ENCODE peak calls at places on chromosomes 3 and 15, in four cellular contexts. One of them, this sample, is unnamed. For H3K4me1, the result is how much of the 10 kb centered on the place peaks cover.

GRCh38 chr3:184373422-184373821 is 4.6 kb downstream of the THPO start:
- DNase-seq in esophagus muscularis mucosa: no peak
- DNase-seq in IMR-90: no peak
- DNase-seq in right cardiac atrium: peak
- DNase-seq in this sample: no peak

GRCh38 chr3:31043184-31043819 is 148.8 kb upstream of the GADL1 start:
- DNase-seq in esophagus muscularis mucosa: no peak
- DNase-seq in IMR-90: peak
- DNase-seq in right cardiac atrium: peak
- DNase-seq in this sample: no peak

GRCh38 chr3:132435911-132436425 is 18.7 kb downstream of the DNAJC13 start:
- DNase-seq in IMR-90: no peak
- DNase-seq in right cardiac atrium: no peak
- DNase-seq in esophagus muscularis mucosa: no peak
- DNase-seq in this sample: no peak

GRCh38 chr15:56772868-56773639 is 39.7 kb upstream of the ZNF280D start:
- DNase-seq in right cardiac atrium: no peak
- DNase-seq in esophagus muscularis mucosa: no peak
- DNase-seq in IMR-90: peak
- DNase-seq in this sample: no peak

GRCh38 chr3:169992156-169992555 is 25.5 kb downstream of the SEC62 start:
- DNase-seq in IMR-90: no peak
- DNase-seq in right cardiac atrium: no peak
- DNase-seq in esophagus muscularis mucosa: no peak
- DNase-seq in this sample: no peak

GRCh38 chr15:31215490-31216209 is 111.0 kb upstream of the KLF13 start:
- DNase-seq in right cardiac atrium: peak
- DNase-seq in IMR-90: no peak
- DNase-seq in esophagus muscularis mucosa: no peak
- DNase-seq in this sample: peak

GRCh38 chr3:123377173-123377740 is 71.6 kb downstream of the ADCY5 start:
- DNase-seq in esophagus muscularis mucosa: no peak
- DNase-seq in IMR-90: no peak
- DNase-seq in right cardiac atrium: no peak
- DNase-seq in this sample: no peak

GRCh38 chr15:43212951-43213350 is 7.9 kb downstream of the EPB42 start:
- DNase-seq in esophagus muscularis mucosa: peak
- DNase-seq in IMR-90: no peak
- DNase-seq in right cardiac atrium: no peak
- DNase-seq in this sample: no peak

GRCh38 chr3:24519368-24520100 is 24.9 kb upstream of the THRB start:
- DNase-seq in right cardiac atrium: peak
- DNase-seq in IMR-90: no peak
- DNase-seq in esophagus muscularis mucosa: no peak
- DNase-seq in this sample: no peak

GRCh38 chr15:75069301-75069925 is 46.0 kb downstream of the PPCDC start:
- DNase-seq in right cardiac atrium: no peak
- DNase-seq in esophagus muscularis mucosa: no peak
- DNase-seq in IMR-90: no peak
- DNase-seq in this sample: no peak

GRCh38 chr3:134388748-134389485 is 14.7 kb upstream of the AMOTL2 start:
- DNase-seq in esophagus muscularis mucosa: no peak
- DNase-seq in IMR-90: no peak
- DNase-seq in right cardiac atrium: no peak
- DNase-seq in this sample: no peak

GRCh38 chr3:186782542-186783069 is 771 bp upstream of the EIF4A2 start:
- DNase-seq in right cardiac atrium: no peak
- DNase-seq in IMR-90: no peak
- DNase-seq in esophagus muscularis mucosa: no peak
- DNase-seq in this sample: no peak

GRCh38 chr3:46038916-46039315 is 11.6 kb upstream of the XCR1 start:
- DNase-seq in right cardiac atrium: no peak
- DNase-seq in IMR-90: no peak
- DNase-seq in esophagus muscularis mucosa: no peak
- DNase-seq in this sample: no peak

GRCh38 chr3:173891272-173892100 is 493.9 kb downstream of the NLGN1 start:
- DNase-seq in esophagus muscularis mucosa: no peak
- DNase-seq in right cardiac atrium: no peak
- DNase-seq in IMR-90: no peak
- DNase-seq in this sample: no peak

GRCh38 chr3:33096103-33096868 is 660 bp downstream of the GLB1 start:
- DNase-seq in right cardiac atrium: peak
- DNase-seq in IMR-90: peak
- DNase-seq in esophagus muscularis mucosa: no peak
- DNase-seq in this sample: no peak

GRCh38 chr3:25915673-25916072 is 125.8 kb downstream of the OXSM start:
- DNase-seq in right cardiac atrium: no peak
- DNase-seq in IMR-90: peak
- DNase-seq in esophagus muscularis mucosa: no peak
- DNase-seq in this sample: no peak

GRCh38 chr15:64699767-64700388 is 75.5 kb downstream of the RBPMS2 start:
- DNase-seq in esophagus muscularis mucosa: no peak
- DNase-seq in IMR-90: peak
- DNase-seq in right cardiac atrium: peak
- DNase-seq in this sample: no peak

GRCh38 chr15:90364251-90364650 is 12.2 kb downstream of the ZNF774 start:
- DNase-seq in IMR-90: peak
- DNase-seq in right cardiac atrium: no peak
- DNase-seq in esophagus muscularis mucosa: no peak
- DNase-seq in this sample: no peak

GRCh38 chr3:140470962-140471361 is 206.9 kb upstream of the TRIM42 start:
- DNase-seq in right cardiac atrium: no peak
- DNase-seq in esophagus muscularis mucosa: no peak
- DNase-seq in IMR-90: no peak
- DNase-seq in this sample: no peak

GRCh38 chr3:59320080-59320479 is 270.3 kb upstream of the CFAP20DC start:
- DNase-seq in esophagus muscularis mucosa: no peak
- DNase-seq in IMR-90: no peak
- DNase-seq in right cardiac atrium: no peak
- DNase-seq in this sample: no peak

GRCh38 chr3:187210555-187211327 is 13.5 kb downstream of the RTP1 start:
- DNase-seq in right cardiac atrium: no peak
- DNase-seq in IMR-90: peak
- DNase-seq in esophagus muscularis mucosa: no peak
- DNase-seq in this sample: no peak

GRCh38 chr3:166473501-166473900 is 636.3 kb upstream of the BCHE start:
- DNase-seq in right cardiac atrium: no peak
- DNase-seq in esophagus muscularis mucosa: no peak
- DNase-seq in IMR-90: no peak
- DNase-seq in this sample: no peak

GRCh38 chr3:126267169-126267975 is 87.0 kb upstream of the ALDH1L1 start:
- DNase-seq in esophagus muscularis mucosa: peak
- DNase-seq in IMR-90: peak
- DNase-seq in right cardiac atrium: peak
- DNase-seq in this sample: no peak

GRCh38 chr3:113111308-113111707 is 100.0 kb upstream of the BOC start:
- DNase-seq in esophagus muscularis mucosa: no peak
- DNase-seq in right cardiac atrium: no peak
- DNase-seq in IMR-90: peak
- DNase-seq in this sample: no peak

GRCh38 chr3:28667646-28668376 is 319.2 kb upstream of the AZI2 start:
- DNase-seq in IMR-90: peak
- DNase-seq in right cardiac atrium: peak
- DNase-seq in esophagus muscularis mucosa: no peak
- DNase-seq in this sample: no peak

GRCh38 chr15:58864602-58865419 is 68.7 kb downstream of the SLTM start:
- DNase-seq in right cardiac atrium: peak
- DNase-seq in IMR-90: no peak
- DNase-seq in esophagus muscularis mucosa: no peak
- DNase-seq in this sample: no peak

GRCh38 chr3:153970735-153971347 is 150.3 kb upstream of the ARHGEF26 start:
- DNase-seq in right cardiac atrium: no peak
- DNase-seq in IMR-90: peak
- DNase-seq in esophagus muscularis mucosa: no peak
- DNase-seq in this sample: no peak

GRCh38 chr3:22939349-22939748 is 263.8 kb upstream of the UBE2E2 start:
- DNase-seq in right cardiac atrium: no peak
- DNase-seq in IMR-90: peak
- DNase-seq in esophagus muscularis mucosa: no peak
- DNase-seq in this sample: no peak

GRCh38 chr3:127068871-127069270 is 86.0 kb downstream of the PLXNA1 start:
- DNase-seq in right cardiac atrium: no peak
- DNase-seq in IMR-90: no peak
- DNase-seq in esophagus muscularis mucosa: no peak
- DNase-seq in this sample: no peak

GRCh38 chr3:11195201-11195600 is 40.9 kb downstream of the HRH1 start:
- DNase-seq in esophagus muscularis mucosa: no peak
- DNase-seq in IMR-90: no peak
- DNase-seq in right cardiac atrium: no peak
- DNase-seq in this sample: no peak

GRCh38 chr3:123420416-123420968 is 28.4 kb downstream of the ADCY5 start:
- DNase-seq in IMR-90: no peak
- DNase-seq in esophagus muscularis mucosa: no peak
- DNase-seq in right cardiac atrium: no peak
- DNase-seq in this sample: no peak

GRCh38 chr3:116863270-116863770 is 153.7 kb downstream of the TUSC7 start:
- DNase-seq in esophagus muscularis mucosa: no peak
- DNase-seq in right cardiac atrium: no peak
- DNase-seq in IMR-90: peak
- DNase-seq in this sample: no peak

GRCh38 chr15:51223771-51224229 is 114.6 kb downstream of the CYP19A1 start:
- DNase-seq in right cardiac atrium: no peak
- DNase-seq in esophagus muscularis mucosa: no peak
- DNase-seq in IMR-90: peak
- DNase-seq in this sample: no peak

GRCh38 chr3:73766599-73767378 is 142.0 kb upstream of the PDZRN3 start:
- DNase-seq in IMR-90: peak
- DNase-seq in esophagus muscularis mucosa: no peak
- DNase-seq in right cardiac atrium: no peak
- DNase-seq in this sample: no peak

DNA sequence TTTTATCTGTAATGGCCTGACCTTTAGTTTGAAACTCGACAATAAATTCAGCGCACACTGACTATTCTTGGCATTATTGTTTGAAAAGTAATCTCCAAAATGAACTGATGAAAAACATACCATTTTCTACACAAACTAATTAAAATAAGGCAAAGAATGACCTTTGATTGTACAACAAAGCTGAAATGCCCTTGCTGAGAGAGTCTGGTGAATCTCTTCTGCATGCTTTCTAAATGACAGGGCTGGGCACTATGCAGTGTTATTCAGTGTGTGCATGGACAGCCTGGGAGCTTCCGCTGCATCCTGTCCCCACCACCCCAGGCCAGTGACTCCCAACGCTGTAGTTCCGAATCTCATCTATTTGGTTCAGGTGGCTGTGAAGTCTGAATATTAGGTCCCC is 530.8 kb downstream of the FOXP1 start:
- DNase-seq in esophagus muscularis mucosa: peak
- DNase-seq in right cardiac atrium: no peak
- DNase-seq in IMR-90: no peak
- DNase-seq in this sample: no peak
- H3K4me3 ChIP-seq in esophagus muscularis mucosa: no peak
- H3K4me3 ChIP-seq in right cardiac atrium: no peak
- H3K4me3 ChIP-seq in IMR-90: no peak
- H3K4me3 ChIP-seq in this sample: no peak

DNA sequence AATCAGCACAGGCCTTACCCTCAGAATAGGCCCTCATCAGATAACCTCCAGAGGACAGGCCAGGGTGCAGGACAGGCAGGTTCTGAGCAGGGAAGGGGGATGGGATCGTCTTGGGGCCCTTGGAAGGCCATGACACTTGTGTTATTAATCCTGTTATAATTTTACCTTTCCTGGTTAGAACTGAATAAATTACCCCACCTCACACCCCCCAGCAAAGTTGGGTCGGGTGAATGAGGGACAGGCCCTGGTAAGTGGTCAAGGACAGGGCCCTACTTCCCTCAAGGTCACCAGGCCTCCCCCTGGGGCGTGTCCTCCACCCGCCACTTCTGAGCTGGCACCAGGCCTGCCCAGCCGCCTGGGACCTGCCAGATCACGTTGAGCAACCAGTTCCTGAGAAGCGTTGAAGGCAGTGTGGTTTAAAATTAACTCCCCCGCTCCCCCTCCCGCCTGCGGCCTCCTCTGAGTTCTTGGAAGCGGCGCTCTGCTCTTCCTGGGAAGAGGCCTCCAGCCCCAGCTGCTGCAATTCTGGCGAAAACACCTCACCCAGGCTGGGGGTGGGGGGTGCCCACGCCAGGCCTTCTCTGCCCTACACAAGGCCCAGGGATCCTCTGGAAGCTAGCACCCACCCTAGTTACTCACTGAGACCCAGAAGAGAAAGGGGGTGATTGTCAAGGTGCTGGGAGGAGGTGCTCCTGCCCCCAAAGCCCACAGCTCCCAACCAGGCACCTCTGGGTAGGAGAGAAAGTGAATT is 10.6 kb downstream of the CISH start:
- DNase-seq in IMR-90: peak
- DNase-seq in esophagus muscularis mucosa: peak
- DNase-seq in right cardiac atrium: peak
- DNase-seq in this sample: no peak
- H3K4me1 ChIP-seq in IMR-90: under half
- H3K4me1 ChIP-seq in esophagus muscularis mucosa: half or more
- H3K4me1 ChIP-seq in right cardiac atrium: under half
- H3K4me1 ChIP-seq in this sample: half or more

GRCh38 chr3:155386817-155387403 is 93.4 kb upstream of the STRIT1 start:
- DNase-seq in right cardiac atrium: peak
- DNase-seq in esophagus muscularis mucosa: no peak
- DNase-seq in IMR-90: no peak
- DNase-seq in this sample: no peak
- H3K4me3 ChIP-seq in right cardiac atrium: no peak
- H3K4me3 ChIP-seq in esophagus muscularis mucosa: no peak
- H3K4me3 ChIP-seq in IMR-90: no peak
- H3K4me3 ChIP-seq in this sample: no peak

GRCh38 chr3:122099255-122099654 is 44.1 kb downstream of the CD86 start:
- DNase-seq in right cardiac atrium: no peak
- DNase-seq in esophagus muscularis mucosa: no peak
- DNase-seq in IMR-90: no peak
- DNase-seq in this sample: no peak
- H3K4me1 ChIP-seq in right cardiac atrium: under half
- H3K4me1 ChIP-seq in esophagus muscularis mucosa: under half
- H3K4me1 ChIP-seq in IMR-90: under half
- H3K4me1 ChIP-seq in this sample: under half

DNA sequence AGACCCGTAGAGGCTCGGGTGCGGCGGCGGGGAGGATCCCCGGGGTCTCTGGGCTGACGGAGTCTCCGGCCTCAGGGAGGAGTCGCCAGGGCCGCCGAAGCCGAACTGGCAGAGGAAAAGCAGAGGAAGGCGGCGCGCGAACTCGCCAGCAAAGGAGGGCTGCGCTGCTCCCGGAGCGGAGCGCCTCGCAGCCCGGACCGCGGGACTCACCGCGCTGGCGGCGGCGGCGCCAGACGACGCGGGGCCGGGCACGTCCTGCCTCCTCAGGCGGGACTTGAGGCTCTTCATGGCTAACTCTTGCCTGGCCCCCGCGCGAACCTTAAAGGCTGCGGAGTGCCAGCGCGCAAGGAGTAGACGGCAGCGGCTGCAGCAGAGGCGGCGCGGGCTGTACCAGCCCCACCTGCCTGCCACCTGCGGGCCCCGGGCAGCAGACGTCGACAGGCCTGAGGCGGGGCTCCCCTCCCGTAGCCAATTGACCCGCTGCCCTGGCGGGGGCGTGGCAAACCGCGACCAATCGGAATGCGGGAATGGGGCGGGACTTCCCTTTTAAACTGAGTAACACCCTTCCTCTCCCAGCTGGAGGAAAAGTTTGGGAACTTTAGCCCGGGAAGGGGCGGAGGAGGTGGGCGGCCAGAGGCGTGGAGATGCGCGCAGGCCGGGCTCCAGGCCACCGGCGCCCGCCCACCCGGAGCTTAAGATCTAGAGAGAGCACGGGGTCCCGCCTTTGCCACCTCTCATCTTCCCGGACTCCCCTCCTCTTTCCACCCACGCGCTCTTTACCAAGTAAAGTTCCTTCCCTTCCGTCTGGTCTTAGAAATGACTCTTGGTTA is at the start of gene UACA:
- DNase-seq in IMR-90: peak
- DNase-seq in esophagus muscularis mucosa: peak
- DNase-seq in right cardiac atrium: peak
- DNase-seq in this sample: peak
- H3K4me3 ChIP-seq in IMR-90: peak
- H3K4me3 ChIP-seq in esophagus muscularis mucosa: peak
- H3K4me3 ChIP-seq in right cardiac atrium: peak
- H3K4me3 ChIP-seq in this sample: peak